ENCODE peak calls at places on chromosomes 13 and 19, in five cellular contexts. One of them, this sample, is unnamed.

GRCh38 chr13:25372275-25373081 is 704 bp downstream of the ATP8A2 start:
- DNase-seq in lower lobe of right lung: no peak
- DNase-seq in left ventricle myocardium inferior: no peak
- DNase-seq in breast epithelium: no peak
- DNase-seq in OCI-LY7: no peak
- DNase-seq in this sample: no peak

GRCh38 chr19:4130635-4131438 is 6.9 kb upstream of the MAP2K2 start:
- DNase-seq in lower lobe of right lung: no peak
- DNase-seq in left ventricle myocardium inferior: no peak
- DNase-seq in breast epithelium: no peak
- DNase-seq in OCI-LY7: no peak
- DNase-seq in this sample: peak

GRCh38 chr13:94054159-94054558 is 425.3 kb downstream of the DCT start:
- DNase-seq in OCI-LY7: peak
- DNase-seq in left ventricle myocardium inferior: no peak
- DNase-seq in breast epithelium: no peak
- DNase-seq in lower lobe of right lung: no peak
- DNase-seq in this sample: no peak

GRCh38 chr19:988510-988909 is 4.4 kb downstream of the WDR18 start:
- DNase-seq in lower lobe of right lung: peak
- DNase-seq in OCI-LY7: no peak
- DNase-seq in left ventricle myocardium inferior: no peak
- DNase-seq in breast epithelium: no peak
- DNase-seq in this sample: no peak

GRCh38 chr19:6616011-6616410 is 25.1 kb upstream of the CD70 start:
- DNase-seq in lower lobe of right lung: no peak
- DNase-seq in breast epithelium: no peak
- DNase-seq in OCI-LY7: no peak
- DNase-seq in left ventricle myocardium inferior: no peak
- DNase-seq in this sample: no peak

GRCh38 chr13:34179481-34179880 is 361.5 kb downstream of the RFC3 start:
- DNase-seq in lower lobe of right lung: no peak
- DNase-seq in OCI-LY7: no peak
- DNase-seq in left ventricle myocardium inferior: no peak
- DNase-seq in breast epithelium: no peak
- DNase-seq in this sample: no peak

GRCh38 chr13:48741377-48741776 is 87.6 kb downstream of the CYSLTR2 start:
- DNase-seq in lower lobe of right lung: no peak
- DNase-seq in breast epithelium: no peak
- DNase-seq in left ventricle myocardium inferior: no peak
- DNase-seq in OCI-LY7: no peak
- DNase-seq in this sample: no peak

GRCh38 chr13:99666146-99666805 is 165.0 kb downstream of the TM9SF2 start:
- DNase-seq in OCI-LY7: no peak
- DNase-seq in breast epithelium: no peak
- DNase-seq in left ventricle myocardium inferior: no peak
- DNase-seq in lower lobe of right lung: no peak
- DNase-seq in this sample: no peak

GRCh38 chr19:39296055-39296645 is at the start of gene IFNL1:
- DNase-seq in breast epithelium: no peak
- DNase-seq in OCI-LY7: no peak
- DNase-seq in left ventricle myocardium inferior: no peak
- DNase-seq in lower lobe of right lung: peak
- DNase-seq in this sample: no peak

GRCh38 chr13:28678809-28679208 is 19.9 kb downstream of the POMP start:
- DNase-seq in breast epithelium: no peak
- DNase-seq in OCI-LY7: no peak
- DNase-seq in left ventricle myocardium inferior: no peak
- DNase-seq in lower lobe of right lung: no peak
- DNase-seq in this sample: no peak
- TF ChIP-seq CTCF in breast epithelium: no peak
- TF ChIP-seq CTCF in OCI-LY7: peak
- TF ChIP-seq CTCF in left ventricle myocardium inferior: no peak
- TF ChIP-seq CTCF in lower lobe of right lung: no peak
- TF ChIP-seq CTCF in this sample: peak

DNA sequence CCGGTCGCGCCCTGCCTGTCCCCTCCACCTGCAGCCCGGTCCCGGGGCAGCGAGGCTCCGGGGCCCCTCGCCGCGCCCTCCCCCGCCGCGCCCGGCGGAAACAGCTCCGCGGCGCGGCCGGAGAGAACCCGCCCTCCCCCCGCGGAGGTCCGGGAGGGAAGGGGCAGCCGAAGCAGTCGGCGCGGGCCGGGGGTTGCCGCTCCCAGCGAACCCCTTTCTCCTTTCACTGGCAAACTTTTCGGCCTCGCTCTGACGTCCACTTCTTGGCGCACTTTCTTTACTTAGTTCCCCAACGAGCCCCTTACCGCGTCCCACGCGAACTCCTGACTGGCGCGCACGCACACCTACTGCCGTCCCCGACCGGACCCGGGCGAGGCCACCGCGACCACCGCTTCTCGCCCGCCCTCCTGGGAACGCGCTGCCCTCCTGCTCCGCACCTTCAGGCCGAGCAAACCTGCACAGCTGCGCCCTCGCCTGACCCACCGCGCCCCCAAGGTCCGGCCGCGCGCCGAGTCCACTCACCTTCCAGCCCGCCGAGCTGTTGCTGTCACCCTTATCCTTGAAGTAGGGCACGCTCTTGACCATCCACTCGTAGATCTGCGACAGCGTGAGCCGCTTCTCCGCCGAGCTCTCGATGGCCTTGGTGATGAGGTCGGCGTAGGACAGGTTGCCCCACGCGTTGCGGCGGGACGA is 1.2 kb downstream of the FOXO1 start:
- DNase-seq in lower lobe of right lung: peak
- DNase-seq in left ventricle myocardium inferior: peak
- DNase-seq in OCI-LY7: peak
- DNase-seq in breast epithelium: no peak
- DNase-seq in this sample: no peak
- H3K27ac ChIP-seq in lower lobe of right lung: peak
- H3K27ac ChIP-seq in left ventricle myocardium inferior: peak
- H3K27ac ChIP-seq in OCI-LY7: peak
- H3K27ac ChIP-seq in breast epithelium: peak
- H3K27ac ChIP-seq in this sample: no peak

GRCh38 chr19:12202250-12202649 is 39.4 kb downstream of the ZNF136 start:
- DNase-seq in OCI-LY7: peak
- DNase-seq in lower lobe of right lung: peak
- DNase-seq in left ventricle myocardium inferior: peak
- DNase-seq in breast epithelium: peak
- DNase-seq in this sample: no peak
- TF ChIP-seq CTCF in OCI-LY7: peak
- TF ChIP-seq CTCF in lower lobe of right lung: peak
- TF ChIP-seq CTCF in left ventricle myocardium inferior: peak
- TF ChIP-seq CTCF in breast epithelium: peak
- TF ChIP-seq CTCF in this sample: no peak

GRCh38 chr19:2491130-2491801 is 15.3 kb downstream of the GADD45B start:
- DNase-seq in OCI-LY7: peak
- DNase-seq in left ventricle myocardium inferior: no peak
- DNase-seq in lower lobe of right lung: peak
- DNase-seq in breast epithelium: peak
- DNase-seq in this sample: no peak

GRCh38 chr19:2492870-2493269 is 16.9 kb downstream of the GADD45B start:
- DNase-seq in left ventricle myocardium inferior: no peak
- DNase-seq in lower lobe of right lung: no peak
- DNase-seq in breast epithelium: no peak
- DNase-seq in OCI-LY7: no peak
- DNase-seq in this sample: no peak

GRCh38 chr19:2488405-2488941 is 12.5 kb downstream of the GADD45B start:
- DNase-seq in OCI-LY7: no peak
- DNase-seq in left ventricle myocardium inferior: no peak
- DNase-seq in lower lobe of right lung: no peak
- DNase-seq in breast epithelium: no peak
- DNase-seq in this sample: no peak

GRCh38 chr19:2488942-2489731 is 13.2 kb downstream of the GADD45B start:
- DNase-seq in OCI-LY7: peak
- DNase-seq in left ventricle myocardium inferior: peak
- DNase-seq in breast epithelium: peak
- DNase-seq in lower lobe of right lung: peak
- DNase-seq in this sample: no peak

DNA sequence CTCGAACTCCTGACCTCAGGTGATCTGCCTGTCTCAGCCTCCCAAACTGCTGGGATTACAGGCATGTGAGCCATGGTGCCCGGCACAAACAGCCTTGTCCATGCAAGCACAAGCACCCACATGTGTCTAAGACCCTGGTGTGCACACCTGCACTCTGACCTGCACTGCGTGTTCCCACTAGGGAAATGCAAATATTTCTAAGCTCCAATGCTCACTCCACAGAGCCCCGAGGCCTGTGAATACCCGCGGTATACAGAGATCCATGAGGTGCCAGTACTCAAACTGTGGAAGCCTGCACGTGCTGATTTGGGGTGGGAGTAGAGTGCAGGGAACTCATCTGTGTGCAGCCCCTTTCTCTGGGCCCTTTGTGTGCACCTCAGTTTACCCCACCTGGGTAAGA is 14.7 kb downstream of the GADD45B start:
- DNase-seq in lower lobe of right lung: no peak
- DNase-seq in breast epithelium: no peak
- DNase-seq in OCI-LY7: peak
- DNase-seq in left ventricle myocardium inferior: no peak
- DNase-seq in this sample: no peak
- H3K27ac ChIP-seq in lower lobe of right lung: peak
- H3K27ac ChIP-seq in breast epithelium: peak
- H3K27ac ChIP-seq in OCI-LY7: peak
- H3K27ac ChIP-seq in left ventricle myocardium inferior: no peak
- H3K27ac ChIP-seq in this sample: no peak